ENCODE peak calls at places on chromosome 6, in four cellular contexts. E, T, L and Y are unnamed samples.

GRCh38 chr6:132322398-132322797 is 78.9 kb downstream of the MOXD1 start:
- DNase-seq in L (no peak), T (peak), E (no peak), Y (peak)

GRCh38 chr6:105429676-105430075 is 26.8 kb upstream of the PREP start:
- DNase-seq in E (no peak), T (peak), L (no peak), Y (no peak)

GRCh38 chr6:165060636-165061190 is 248.7 kb downstream of the C6orf118 start:
- DNase-seq in E (no peak), T (no peak), L (no peak), Y (peak)

GRCh38 chr6:29926081-29926794 is 16.1 kb upstream of the HLA-A start:
- DNase-seq in T (peak), L (no peak), E (no peak), Y (peak)

GRCh38 chr6:39938773-39939381 is 4.6 kb upstream of the MOCS1 start:
- DNase-seq in T (no peak), L (no peak), E (no peak), Y (no peak)

GRCh38 chr6:126661646-126662045 is 321.7 kb downstream of the CENPW start:
- DNase-seq in T (peak), L (no peak), E (no peak), Y (peak)

GRCh38 chr6:107665386-107665785 is 158.7 kb downstream of the SCML4 start:
- DNase-seq in E (no peak), L (no peak), T (peak), Y (peak)

GRCh38 chr6:166489301-166490155 is 97.0 kb downstream of the RAMACL start:
- DNase-seq in L (no peak), T (no peak), E (no peak), Y (no peak)

GRCh38 chr6:152952045-152952444 is 30.8 kb downstream of the FBXO5 start:
- DNase-seq in L (no peak), T (peak), E (no peak), Y (peak)

GRCh38 chr6:133609404-133610270 is 279.3 kb upstream of the TCF21 start:
- DNase-seq in L (no peak), T (peak), E (no peak), Y (peak)

GRCh38 chr6:13431059-13431656 is 56.2 kb downstream of the GFOD1 start:
- DNase-seq in L (no peak), E (no peak), T (no peak), Y (no peak)

GRCh38 chr6:44395501-44395900 is 8.0 kb downstream of the CDC5L start:
- DNase-seq in T (no peak), E (no peak), L (no peak), Y (no peak)

GRCh38 chr6:36129889-36130671 is at the start of gene MAPK13:
- DNase-seq in T (peak), E (peak), L (no peak), Y (no peak)

GRCh38 chr6:7216941-7217621 is 95.9 kb downstream of the SSR1 start:
- DNase-seq in L (no peak), E (no peak), T (no peak), Y (no peak)

GRCh38 chr6:134787261-134787871 is 162.5 kb downstream of the ALDH8A1 start:
- DNase-seq in T (peak), E (no peak), L (no peak), Y (peak)

GRCh38 chr6:134921980-134922313 is 28.0 kb downstream of the ALDH8A1 start:
- DNase-seq in L (no peak), T (peak), E (no peak), Y (no peak)

GRCh38 chr6:122956376-122956775 is 39.7 kb upstream of the CLVS2 start:
- DNase-seq in T (no peak), E (no peak), L (no peak), Y (no peak)

GRCh38 chr6:3321042-3321441 is 62.3 kb downstream of the PSMG4 start:
- DNase-seq in L (no peak), E (no peak), T (no peak), Y (no peak)

GRCh38 chr6:149899926-149900619 is 2.2 kb upstream of the RAET1E start:
- DNase-seq in T (no peak), L (no peak), E (no peak), Y (no peak)

GRCh38 chr6:43953794-43954310 is 173.4 kb downstream of the MRPL14 start:
- DNase-seq in T (peak), E (no peak), L (no peak), Y (no peak)

GRCh38 chr6:139373928-139374356 is 506 bp downstream of the CITED2 start:
- DNase-seq in T (no peak), L (no peak), E (peak), Y (no peak)

GRCh38 chr6:109676724-109677123 is 14.3 kb downstream of the AK9 start:
- DNase-seq in T (no peak), L (no peak), E (no peak), Y (no peak)

GRCh38 chr6:159107451-159108260 is 61.5 kb upstream of the FNDC1 start:
- DNase-seq in L (no peak), T (no peak), E (no peak), Y (no peak)

GRCh38 chr6:154341876-154342275 is 14.7 kb downstream of the IPCEF1 start:
- DNase-seq in T (no peak), L (no peak), E (no peak), Y (no peak)

GRCh38 chr6:168145747-168146596 is 67.0 kb upstream of the FRMD1 start:
- DNase-seq in T (no peak), E (no peak), L (no peak), Y (no peak)

GRCh38 chr6:108671790-108672189 is 111.1 kb downstream of the FOXO3 start:
- DNase-seq in T (no peak), L (no peak), E (no peak), Y (no peak)

GRCh38 chr6:127343753-127344659 is 597 bp upstream of the ECHDC1 start:
- DNase-seq in E (no peak), T (peak), L (no peak), Y (peak)

GRCh38 chr6:109002100-109002697 is 92.4 kb downstream of the SESN1 start:
- DNase-seq in T (peak), L (no peak), E (peak), Y (no peak)

GRCh38 chr6:148521158-148521557 is 178.5 kb downstream of the SASH1 start:
- DNase-seq in E (no peak), T (peak), L (no peak), Y (no peak)

GRCh38 chr6:13370623-13371022 is 42.3 kb upstream of the TBC1D7 start:
- DNase-seq in L (no peak), E (no peak), T (no peak), Y (no peak)

GRCh38 chr6:154615483-154616025 is 105.1 kb upstream of the CNKSR3 start:
- DNase-seq in T (peak), L (no peak), E (peak), Y (peak)

GRCh38 chr6:14110001-14110818 is 7.4 kb upstream of the CD83 start:
- DNase-seq in T (no peak), L (no peak), E (no peak), Y (no peak)

GRCh38 chr6:45666844-45667243 is 289.1 kb upstream of the SUPT3H start:
- DNase-seq in L (peak), E (no peak), T (peak), Y (no peak)

GRCh38 chr6:45667265-45667664 is 289.5 kb upstream of the SUPT3H start:
- DNase-seq in T (no peak), E (no peak), L (no peak), Y (no peak)

GRCh38 chr6:45665859-45666258 is 288.1 kb upstream of the SUPT3H start:
- DNase-seq in L (no peak), T (no peak), E (no peak), Y (no peak)

GRCh38 chr6:45661667-45662066 is 283.9 kb upstream of the SUPT3H start:
- DNase-seq in E (no peak), T (peak), L (no peak), Y (peak)

GRCh38 chr6:45663181-45664180 is 285.7 kb upstream of the SUPT3H start:
- DNase-seq in L (peak), E (peak), T (no peak), Y (peak)
- H3K4me3 ChIP-seq in L (peak), E (peak), T (peak), Y (no peak)

GRCh38 chr6:71510057-71510713 is 221.6 kb downstream of the OGFRL1 start:
- DNase-seq in T (peak), E (peak), L (peak), Y (peak)
- TF ChIP-seq CTCF in T (peak), E (peak), L (no peak), Y (peak)

GRCh38 chr6:73078908-73079610 is 146.2 kb downstream of the KHDC1L start:
- DNase-seq in E (no peak), T (no peak), L (no peak), Y (no peak)
- H3K4me3 ChIP-seq in E (no peak), T (no peak), L (no peak), Y (no peak)

DNA sequence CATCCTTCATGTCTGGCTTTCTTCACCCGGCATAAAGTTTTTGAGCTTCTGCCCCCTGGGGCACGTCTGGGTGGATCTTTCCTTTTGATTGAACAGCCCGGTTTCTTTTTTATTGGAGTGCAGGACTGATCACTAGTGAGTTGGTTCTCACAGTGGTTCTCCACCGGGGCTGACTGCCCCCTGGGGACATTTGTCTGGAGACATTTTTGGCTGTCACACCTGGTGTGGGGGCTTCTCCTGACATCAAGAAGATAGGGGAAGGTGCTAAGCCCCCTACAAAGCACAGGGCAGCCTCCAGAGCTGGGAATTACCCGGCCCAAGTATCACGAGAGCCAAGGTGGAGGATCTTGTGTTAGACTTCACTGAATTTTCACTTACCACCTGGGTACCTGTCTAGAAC is 25.7 kb upstream of the IRF4 start:
- DNase-seq in T (no peak), L (no peak), E (no peak), Y (no peak)
- TF ChIP-seq CTCF in T (no peak), L (no peak), E (no peak), Y (no peak)